ENCODE peak calls at places on chromosomes 16 and 17, in ten cellular contexts. Z is nephron progenitor cell, V is mesothelial cell of epicardium, U is cardiac fibroblast, E is AG10803, F is WTC11, B is RWPE2, O is DND-41, I is progenitor cell of endocrine pancreas, L is A549. P is an unnamed sample.
A peak's percentile ranks its signal among the peaks of the same experiment; 100 is the strongest.

GRCh38 chr17:74049167-74049797 is 154.2 kb upstream of the RPL38 start:
- DNase-seq in I (no peak), L (no peak), U (no peak), O (no peak), E (no peak), Z (no peak), B (no peak), F (no peak), V (no peak), P (no peak)

GRCh38 chr17:77455111-77455877 is 314.5 kb downstream of the SEC14L1 start:
- DNase-seq in V (no peak), U (peak; percentile 93), E (peak; percentile 47), L (no peak), O (no peak), F (no peak), Z (no peak), I (no peak), B (no peak), P (peak; percentile 68)

GRCh38 chr16:59907671-59908070 is 1173.6 kb upstream of the GOT2 start:
- DNase-seq in E (no peak), F (no peak), L (no peak), Z (no peak), I (no peak), V (no peak), B (no peak), O (no peak), U (no peak), P (no peak)

GRCh38 chr17:29933379-29933778 is 3.4 kb upstream of the SSH2 start:
- DNase-seq in Z (no peak), E (peak; percentile 34), U (peak; percentile 68), F (no peak), L (peak; percentile 61), V (no peak), I (no peak), B (no peak), O (no peak), P (no peak)

GRCh38 chr17:50134206-50135110 is 4.5 kb upstream of the SAMD14 start:
- DNase-seq in U (no peak), O (no peak), V (no peak), B (no peak), F (no peak), E (no peak), Z (no peak), L (no peak), I (no peak), P (no peak)

GRCh38 chr16:74698220-74698619 is 2.4 kb downstream of the MLKL start:
- DNase-seq in F (no peak), O (no peak), Z (no peak), V (no peak), U (peak; percentile 5), I (no peak), B (no peak), L (no peak), E (peak; percentile 11), P (no peak)

GRCh38 chr16:47726031-47726675 is 265.0 kb downstream of the PHKB start:
- DNase-seq in E (no peak), L (no peak), V (no peak), Z (no peak), O (no peak), I (no peak), F (no peak), U (peak; percentile 12), B (no peak), P (no peak)

GRCh38 chr17:64622931-64623654 is 39.0 kb downstream of the SMURF2 start:
- DNase-seq in E (peak; percentile 75), L (peak; percentile 61), B (no peak), U (peak; percentile 73), O (no peak), I (no peak), V (no peak), Z (no peak), F (no peak), P (no peak)

GRCh38 chr16:4868573-4868972 is 21.3 kb downstream of the UBN1 start:
- DNase-seq in B (no peak), L (no peak), I (no peak), E (no peak), U (no peak), Z (no peak), F (no peak), V (no peak), O (no peak), P (no peak)

GRCh38 chr17:16352303-16352837 is 899 bp downstream of the CENPV start:
- DNase-seq in O (peak; percentile 59), I (peak; percentile 65), B (no peak), F (peak; percentile 68), E (peak; percentile 16), U (peak; percentile 29), V (peak; percentile 48), Z (peak; percentile 71), L (peak; percentile 62), P (peak; percentile 76)

GRCh38 chr16:74738134-74738541 is 36.5 kb downstream of the FA2H start:
- DNase-seq in F (no peak), V (no peak), L (peak; percentile 91), Z (no peak), I (no peak), B (no peak), U (no peak), O (no peak), E (no peak), P (no peak)

GRCh38 chr16:83147244-83147643 is 520.5 kb downstream of the CDH13 start:
- DNase-seq in E (no peak), F (no peak), U (peak; percentile 18), O (no peak), V (no peak), L (no peak), B (no peak), Z (no peak), I (no peak), P (no peak)

GRCh38 chr17:18213666-18214270 is 11.7 kb upstream of the LLGL1 start:
- DNase-seq in Z (no peak), I (no peak), B (no peak), E (no peak), L (no peak), V (no peak), U (no peak), O (no peak), F (no peak), P (no peak)

GRCh38 chr16:2866422-2866821 is 8.5 kb upstream of the PRSS22 start:
- DNase-seq in V (no peak), E (no peak), L (no peak), F (no peak), I (no peak), Z (no peak), U (no peak), O (no peak), B (no peak), P (no peak)

GRCh38 chr17:19703776-19704371 is 12.5 kb downstream of the SLC47A2 start:
- DNase-seq in I (no peak), O (no peak), V (no peak), F (no peak), L (no peak), E (no peak), B (no peak), U (no peak), Z (no peak), P (no peak)

GRCh38 chr17:28193241-28193640 is 125.8 kb upstream of the TMEM97 start:
- DNase-seq in U (peak; percentile 10), Z (no peak), L (no peak), V (no peak), E (no peak), B (no peak), F (no peak), O (no peak), I (no peak), P (no peak)

GRCh38 chr16:67311607-67312449 is 14.7 kb downstream of the KCTD19 start:
- DNase-seq in U (peak; percentile 97), I (no peak), Z (no peak), V (no peak), B (peak; percentile 87), F (no peak), L (peak; percentile 94), E (peak; percentile 99), O (no peak), P (no peak)

DNA sequence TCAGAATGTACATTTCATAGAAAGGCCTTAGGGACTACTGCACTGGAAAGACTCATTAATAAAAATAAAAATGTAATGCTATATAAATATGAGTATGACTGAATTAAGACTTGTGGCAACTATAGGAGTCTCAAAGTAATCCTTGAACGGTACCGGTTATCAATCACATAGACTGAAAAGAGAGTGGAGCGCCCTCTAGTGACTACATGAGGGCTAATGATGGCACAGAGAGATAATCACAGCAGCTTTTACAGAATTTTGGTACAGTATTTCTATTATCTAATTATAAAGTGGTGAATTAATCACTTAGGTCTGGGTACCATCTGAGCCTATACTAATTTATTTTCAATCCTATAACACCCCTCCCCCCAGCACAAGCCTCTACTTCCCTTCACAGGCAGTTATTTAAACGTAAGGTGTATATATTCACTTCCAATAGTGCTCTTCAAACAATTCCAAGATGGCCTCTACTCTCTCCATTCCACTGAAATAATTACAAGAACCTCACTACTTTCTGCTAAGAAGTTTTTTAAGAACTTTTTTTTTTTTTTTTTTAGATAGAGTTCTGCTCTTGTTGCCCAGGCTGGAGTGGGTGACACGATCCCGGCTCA is 40.7 kb upstream of the ANKFY1 start:
- DNase-seq in Z (peak; percentile 58), V (no peak), B (no peak), O (peak; percentile 41), L (peak; percentile 52), E (peak; percentile 46), F (peak; percentile 33), I (no peak), U (peak; percentile 58), P (no peak)
- TF ChIP-seq CTCF in Z (peak; percentile 72), V (peak; percentile 50), B (peak; percentile 92), O (peak; percentile 80), L (peak; percentile 92), E (peak; percentile 83), F (peak; percentile 65), I (peak; percentile 69), U (peak; percentile 63), P (peak; percentile 82)

DNA sequence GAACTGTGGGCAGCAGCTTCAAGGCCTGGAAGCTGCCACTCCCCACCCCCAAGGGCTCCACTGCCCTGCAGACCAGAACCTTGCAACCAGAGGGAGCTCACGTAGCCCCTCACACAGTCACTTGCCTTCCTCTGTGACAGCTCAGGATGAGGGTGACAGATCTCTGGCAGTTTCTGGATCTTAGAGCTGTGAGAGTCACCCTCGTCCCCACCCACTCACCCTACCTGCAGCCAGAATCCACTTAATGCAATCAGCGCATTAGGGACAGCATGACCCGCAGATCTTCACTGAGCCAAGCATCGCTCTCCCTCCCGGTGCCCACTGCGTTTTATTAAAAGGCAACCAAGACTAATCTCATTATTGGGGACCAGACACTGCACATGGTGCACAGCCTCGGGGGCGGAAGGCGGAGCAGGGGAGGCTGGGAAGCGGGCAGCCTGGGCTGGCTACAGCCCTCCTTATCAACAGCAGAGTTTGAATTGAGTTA is 3.5 kb downstream of the CYB561 start:
- DNase-seq in Z (peak; percentile 41), L (peak; percentile 35), B (no peak), F (peak; percentile 45), E (no peak), O (no peak), U (no peak), I (no peak), V (no peak), P (no peak)
- TF ChIP-seq CTCF in Z (peak; percentile 22), L (peak; percentile 7), B (no peak), F (no peak), E (peak; percentile 5), O (peak; percentile 31), U (peak; percentile 11), I (no peak), V (no peak), P (peak; percentile 28)

GRCh38 chr16:10202650-10203049 is 20.4 kb upstream of the GRIN2A start:
- DNase-seq in B (no peak), I (no peak), U (no peak), Z (no peak), E (no peak), V (no peak), O (no peak), L (no peak), F (peak; percentile 19), P (no peak)
- TF ChIP-seq CTCF in B (no peak), I (peak; percentile 31), U (no peak), Z (peak; percentile 16), E (no peak), V (peak; percentile 40), O (peak; percentile 37), L (no peak), F (no peak), P (peak; percentile 56)

GRCh38 chr17:80961516-80961915 is 30.1 kb upstream of the CHMP6 start:
- DNase-seq in Z (no peak), B (no peak), E (no peak), V (no peak), F (no peak), I (no peak), U (no peak), O (no peak), L (no peak), P (no peak)
- TF ChIP-seq CTCF in Z (no peak), B (no peak), E (no peak), V (no peak), F (no peak), I (no peak), U (no peak), O (peak; percentile 3), L (no peak), P (peak; percentile 37)

P was measured in type B pancreatic cell.